ENCODE peak calls at places on chromosomes 4 and X, in ten cellular contexts. C is mucosa of descending colon, I is WTC11, Q is astrocyte of the spinal cord, J is MCF 10A, B is heart right ventricle, D is OCI-LY7, G is Calu3, F is heart left ventricle, V is AG09309. Z is an unnamed sample.

GRCh38 chrX:49166914-49167739 is 4.6 kb downstream of the MAGIX start:
- DNase-seq in J (peak), V (peak), F (peak), D (peak), G (peak), C (peak), I (no peak), Q (peak), B (peak), Z (no peak)

GRCh38 chr4:38591617-38592337 is 72.2 kb upstream of the KLF3 start:
- DNase-seq in J (peak), Q (no peak), C (no peak), V (no peak), B (no peak), I (no peak), F (no peak), D (no peak), G (no peak), Z (no peak)

GRCh38 chr4:119106036-119107000 is 29.3 kb upstream of the MYOZ2 start:
- DNase-seq in Q (no peak), F (no peak), B (no peak), G (no peak), I (no peak), J (peak), D (no peak), C (no peak), V (no peak), Z (no peak)

GRCh38 chr4:140724780-140725179 is 31.4 kb downstream of the TBC1D9 start:
- DNase-seq in G (no peak), C (no peak), V (no peak), D (no peak), B (no peak), I (no peak), F (no peak), Q (no peak), J (peak), Z (no peak)

GRCh38 chr4:2583517-2583916 is 47.1 kb downstream of the FAM193A start:
- DNase-seq in D (no peak), G (no peak), J (peak), F (no peak), V (peak), I (no peak), C (no peak), B (no peak), Q (no peak), Z (no peak)

GRCh38 chr4:178612725-178613124 is 1170.5 kb upstream of the AGA start:
- DNase-seq in I (no peak), Q (no peak), V (no peak), D (no peak), G (no peak), F (no peak), B (no peak), J (no peak), C (no peak), Z (no peak)

GRCh38 chrX:64313624-64314023 is 81.6 kb downstream of the MTMR8 start:
- DNase-seq in B (no peak), I (no peak), V (no peak), J (no peak), F (no peak), C (no peak), D (no peak), G (no peak), Q (no peak), Z (no peak)

GRCh38 chr4:118829107-118829506 is 6.8 kb downstream of the SEC24D start:
- DNase-seq in B (no peak), I (no peak), V (no peak), G (no peak), J (no peak), D (no peak), F (no peak), Q (no peak), C (no peak), Z (no peak)

GRCh38 chrX:69309074-69309792 is 144.0 kb upstream of the PJA1 start:
- DNase-seq in B (no peak), G (no peak), Q (no peak), J (no peak), I (no peak), V (no peak), C (no peak), D (no peak), F (no peak), Z (no peak)

GRCh38 chr4:145933134-145933533 is 5.5 kb downstream of the ZNF827 start:
- DNase-seq in G (no peak), B (no peak), I (no peak), Q (no peak), F (no peak), J (no peak), V (no peak), D (no peak), C (no peak), Z (no peak)

GRCh38 chr4:90537491-90537890 is 410.3 kb downstream of the CCSER1 start:
- DNase-seq in D (no peak), B (no peak), C (no peak), Q (peak), J (no peak), V (no peak), G (no peak), F (no peak), I (no peak), Z (no peak)

GRCh38 chr4:123672987-123673386 is 276.4 kb downstream of the SPRY1 start:
- DNase-seq in D (no peak), J (peak), F (no peak), I (no peak), Q (no peak), V (no peak), G (no peak), C (no peak), B (no peak), Z (no peak)

GRCh38 chr4:83083925-83084475 is 30.5 kb downstream of the PLAC8 start:
- DNase-seq in F (peak), B (no peak), D (no peak), I (no peak), J (no peak), C (no peak), G (no peak), V (no peak), Q (no peak), Z (no peak)
- TF ChIP-seq CTCF in F (no peak), B (no peak), D (no peak), I (no peak), J (no peak), C (no peak), G (no peak), V (no peak), Q (no peak), Z (no peak)

GRCh38 chr4:106261980-106262379 is 54.0 kb downstream of the TBCK start:
- DNase-seq in F (no peak), J (no peak), Q (no peak), I (no peak), C (no peak), V (no peak), D (no peak), B (no peak), G (no peak), Z (no peak)
- TF ChIP-seq CTCF in F (no peak), J (no peak), Q (no peak), I (no peak), C (no peak), V (no peak), D (no peak), B (no peak), G (no peak), Z (no peak)

GRCh38 chr4:54386270-54386669 is 157.2 kb downstream of the PDGFRA start:
- DNase-seq in I (no peak), G (no peak), Q (no peak), C (no peak), V (no peak), D (no peak), J (no peak), F (no peak), B (no peak), Z (no peak)

GRCh38 chr4:54386693-54387092 is 157.6 kb downstream of the PDGFRA start:
- DNase-seq in F (no peak), Q (no peak), I (no peak), J (no peak), B (no peak), D (no peak), V (no peak), C (no peak), G (no peak), Z (no peak)

GRCh38 chr4:54384152-54384551 is 155.1 kb downstream of the PDGFRA start:
- DNase-seq in F (no peak), I (no peak), V (no peak), C (no peak), J (no peak), Q (no peak), G (no peak), D (no peak), B (no peak), Z (no peak)

GRCh38 chr4:54382623-54383022 is 153.5 kb downstream of the PDGFRA start:
- DNase-seq in C (no peak), B (no peak), J (no peak), V (no peak), Q (no peak), F (no peak), I (no peak), D (no peak), G (no peak), Z (no peak)

DNA sequence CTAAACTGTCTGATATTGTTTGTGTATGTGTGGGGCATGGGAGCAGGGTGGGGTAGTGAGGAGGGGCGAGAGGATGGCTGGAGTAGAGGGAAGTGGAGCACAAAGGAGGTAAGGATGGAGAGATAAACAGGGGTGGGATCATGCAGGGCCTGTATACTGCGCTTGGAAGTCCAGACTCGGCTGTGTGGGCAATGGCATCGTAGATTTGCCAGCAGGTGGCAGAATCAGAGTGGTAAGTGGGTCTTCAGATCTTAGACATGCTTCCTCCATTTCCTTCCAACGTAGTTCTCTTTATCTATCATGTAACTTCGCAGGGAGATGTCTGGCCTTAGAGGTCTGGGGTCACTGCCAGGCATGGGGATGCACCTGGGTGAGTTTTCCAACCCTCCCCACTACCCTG is 155.5 kb downstream of the PDGFRA start:
- DNase-seq in G (peak), C (peak), D (peak), I (peak), Q (peak), F (no peak), B (no peak), V (peak), J (peak), Z (no peak)
- TF ChIP-seq CTCF in G (no peak), C (no peak), D (peak), I (no peak), Q (peak), F (no peak), B (peak), V (peak), J (peak), Z (peak)

DNA sequence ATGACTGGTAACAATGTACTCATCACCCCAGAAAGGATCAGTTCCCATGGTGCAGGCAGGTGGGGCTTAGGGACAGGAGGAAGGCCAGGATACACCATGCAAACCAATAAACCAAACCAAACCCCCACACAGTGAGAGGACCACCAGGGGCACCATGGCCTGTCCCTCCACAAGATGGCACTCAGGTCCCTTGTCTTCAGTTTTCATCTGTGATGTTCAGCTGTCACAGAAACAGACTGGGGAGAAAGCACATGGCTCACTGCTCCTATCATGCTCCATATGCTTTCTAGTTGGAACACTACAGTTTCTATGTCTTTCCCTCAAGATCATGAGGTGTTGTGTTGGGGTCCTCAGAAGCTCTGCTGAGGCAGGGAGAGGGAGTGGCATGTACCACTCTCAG is 10.1 kb downstream of the HS3ST1 start:
- DNase-seq in V (no peak), B (no peak), J (no peak), C (no peak), I (no peak), F (no peak), D (no peak), Q (no peak), G (no peak), Z (no peak)
- TF ChIP-seq CTCF in V (no peak), B (peak), J (no peak), C (no peak), I (no peak), F (peak), D (no peak), Q (peak), G (no peak), Z (no peak)

DNA sequence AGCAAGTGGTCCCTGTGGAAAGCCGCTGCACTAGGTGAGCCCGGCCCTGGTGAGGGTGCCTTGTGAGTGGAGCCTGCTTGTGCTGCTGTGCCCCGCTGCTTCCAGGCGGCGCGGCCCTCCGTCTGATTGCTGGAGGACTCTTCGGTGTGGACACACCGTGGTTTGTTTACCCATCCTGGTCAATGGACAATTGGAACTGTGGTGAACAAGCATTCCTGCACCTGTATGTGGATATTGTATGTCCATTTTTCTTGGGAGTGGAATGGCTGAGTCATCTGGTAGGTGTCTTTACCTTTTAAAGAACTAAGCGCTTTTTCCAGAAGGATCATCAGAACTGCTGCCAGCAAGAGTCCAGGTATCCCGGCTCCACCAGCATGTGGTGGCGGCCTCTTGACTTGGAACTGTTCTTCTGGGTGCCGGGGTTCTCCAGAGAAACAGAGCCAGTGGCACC is 15.6 kb downstream of the MAEA start:
- DNase-seq in I (no peak), F (peak), B (no peak), J (no peak), G (no peak), V (no peak), Q (no peak), C (peak), D (no peak), Z (no peak)
- TF ChIP-seq CTCF in I (no peak), F (no peak), B (no peak), J (no peak), G (no peak), V (no peak), Q (no peak), C (no peak), D (no peak), Z (no peak)

GRCh38 chr4:71188197-71188625 is 150.6 kb upstream of the SLC4A4 start:
- DNase-seq in G (no peak), B (no peak), V (no peak), F (no peak), C (no peak), Q (peak), I (no peak), D (no peak), J (no peak), Z (no peak)
- TF ChIP-seq CTCF in G (no peak), B (no peak), V (no peak), F (no peak), C (no peak), Q (peak), I (no peak), D (no peak), J (no peak), Z (no peak)

DNA sequence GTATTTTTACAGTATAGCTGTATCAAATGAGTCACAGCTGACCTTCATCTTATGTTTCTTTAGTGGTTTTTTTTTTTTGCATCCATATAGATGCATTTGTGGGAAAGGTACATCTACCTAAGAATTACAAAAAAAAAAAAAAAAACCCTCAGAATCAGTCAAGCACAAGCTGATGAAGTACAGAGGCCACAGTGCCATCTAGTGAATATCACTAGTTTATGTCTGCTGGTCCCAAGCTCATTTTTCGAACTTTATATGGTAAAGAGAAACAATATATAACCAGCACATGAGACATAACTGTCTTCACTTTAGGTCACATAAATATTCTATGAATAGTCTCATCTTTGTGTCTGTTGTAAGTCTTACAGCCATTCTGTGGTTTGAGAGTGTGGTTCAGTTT is 220.1 kb downstream of the DLG3 start:
- DNase-seq in B (no peak), C (no peak), I (no peak), G (peak), V (no peak), Q (peak), D (peak), F (no peak), J (peak), Z (peak)
- TF ChIP-seq CTCF in B (no peak), C (no peak), I (no peak), G (no peak), V (peak), Q (peak), D (peak), F (no peak), J (peak), Z (no peak)

DNA sequence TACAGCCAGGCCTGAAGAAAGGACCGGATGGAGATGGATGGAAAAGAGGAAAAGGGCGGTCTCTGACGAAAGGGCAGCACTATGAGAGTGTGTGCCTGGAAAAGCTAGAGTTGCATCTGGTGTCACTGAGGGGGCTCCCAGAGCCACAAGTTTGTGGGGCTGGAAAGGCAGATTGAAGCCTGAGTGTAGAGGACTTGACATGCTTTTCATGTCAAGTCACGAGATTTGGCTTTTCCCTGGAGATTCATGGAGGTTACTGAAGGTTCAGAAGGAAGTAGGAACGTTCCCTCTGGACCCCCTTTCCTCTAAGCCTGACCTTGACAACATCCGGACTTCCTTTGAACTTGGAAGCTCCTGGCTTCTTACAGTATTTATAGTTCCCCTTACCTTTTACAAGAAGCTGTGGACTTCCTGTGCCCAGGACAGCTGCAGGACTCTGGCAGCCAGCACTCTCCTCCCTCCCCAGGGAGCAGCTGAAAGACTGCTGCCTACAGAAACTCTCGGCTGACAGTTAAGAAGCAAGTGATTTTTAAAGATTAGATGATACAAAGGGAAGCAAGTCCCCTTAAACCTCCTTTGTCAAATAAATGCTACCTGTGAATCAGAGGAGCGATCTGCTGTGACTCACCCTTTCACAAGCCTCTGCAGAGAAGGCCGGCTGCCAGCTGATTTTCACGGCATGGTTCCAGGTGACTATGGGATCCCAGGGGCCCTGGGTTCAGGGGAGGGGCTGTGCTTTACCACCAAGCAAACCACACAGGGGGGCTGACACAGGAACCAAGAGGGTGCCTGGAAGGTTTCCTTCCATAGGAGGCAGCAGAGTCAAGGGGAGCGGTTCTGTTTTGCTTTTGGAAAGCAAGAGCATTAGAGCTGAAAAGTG is 72.9 kb upstream of the STIM2 start:
- DNase-seq in D (peak), B (peak), V (no peak), Q (peak), F (peak), G (peak), I (peak), J (peak), C (peak), Z (no peak)
- TF ChIP-seq CTCF in D (peak), B (peak), V (peak), Q (peak), F (peak), G (no peak), I (no peak), J (no peak), C (no peak), Z (peak)

GRCh38 chr4:128328106-128328505 is 40.5 kb upstream of the PGRMC2 start:
- DNase-seq in C (no peak), I (no peak), G (no peak), Q (no peak), F (no peak), B (no peak), V (no peak), D (no peak), J (no peak), Z (no peak)

GRCh38 chr4:128322311-128322710 is 34.7 kb upstream of the PGRMC2 start:
- DNase-seq in C (no peak), Q (peak), J (peak), G (no peak), F (no peak), I (no peak), V (no peak), B (no peak), D (no peak), Z (no peak)

GRCh38 chr4:128320656-128321055 is 33.0 kb upstream of the PGRMC2 start:
- DNase-seq in V (no peak), F (no peak), J (no peak), G (no peak), C (no peak), D (no peak), B (no peak), Q (no peak), I (no peak), Z (no peak)

GRCh38 chr4:128323401-128323800 is 35.8 kb upstream of the PGRMC2 start:
- DNase-seq in B (no peak), D (no peak), J (no peak), G (no peak), F (no peak), I (no peak), Q (no peak), C (no peak), V (no peak), Z (no peak)

DNA sequence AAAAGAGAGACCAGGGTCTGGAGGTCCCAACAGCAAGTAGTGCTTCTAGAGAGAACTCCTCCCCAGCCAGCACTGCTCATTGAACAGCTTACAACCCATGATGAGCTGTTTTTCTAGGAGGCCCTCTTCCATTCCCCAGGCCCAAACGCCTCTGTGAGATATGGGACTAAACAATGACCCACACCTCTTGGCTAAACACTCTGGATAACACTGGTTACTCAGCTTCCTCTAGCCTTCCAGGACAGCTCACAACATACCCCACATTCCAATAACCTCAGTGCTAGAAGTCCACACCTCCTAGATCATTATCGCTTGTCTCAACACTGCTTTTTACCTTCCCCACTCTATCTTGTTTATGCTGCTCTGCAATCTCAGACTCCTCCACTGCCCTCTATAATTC is 35.4 kb upstream of the PGRMC2 start:
- DNase-seq in Q (peak), D (no peak), G (peak), F (no peak), I (no peak), C (no peak), J (peak), V (no peak), B (no peak), Z (no peak)
- TF ChIP-seq CTCF in Q (no peak), D (no peak), G (no peak), F (no peak), I (no peak), C (no peak), J (no peak), V (no peak), B (no peak), Z (no peak)